ENCODE peak calls at places on chromosomes 7 and 10, in eight cellular contexts. F, P, Z, Y, T, R, V and J are unnamed samples.

GRCh38 chr7:155867734-155868400 is 55.6 kb upstream of the SHH start:
- DNase-seq in Z (no peak), P (no peak), F (no peak), T (no peak), Y (no peak), V (no peak), R (no peak), J (no peak)

GRCh38 chr7:29177963-29178612 is 16.5 kb upstream of the CHN2 start:
- DNase-seq in Z (peak), V (peak), P (no peak), T (peak), Y (no peak), F (peak), R (peak), J (peak)

GRCh38 chr10:125538947-125539649 is 143.9 kb downstream of the TEX36 start:
- DNase-seq in F (peak), R (no peak), P (no peak), Z (no peak), T (no peak), V (no peak), Y (no peak), J (no peak)

GRCh38 chr7:118057404-118057803 is 126.6 kb upstream of the LSM8 start:
- DNase-seq in Y (no peak), R (no peak), P (no peak), F (no peak), V (no peak), Z (no peak), T (peak), J (no peak)

GRCh38 chr10:5293691-5294550 is 70.8 kb upstream of the UCN3 start:
- DNase-seq in Y (peak), T (peak), F (peak), R (peak), Z (no peak), P (peak), V (peak), J (peak)

GRCh38 chr10:75430000-75430763 is 1.2 kb upstream of the LRMDA start:
- DNase-seq in F (peak), Z (no peak), R (peak), T (peak), P (no peak), Y (peak), V (peak), J (no peak)

GRCh38 chr10:124560377-124560776 is 98.8 kb downstream of the LHPP start:
- DNase-seq in F (peak), Z (peak), V (peak), T (peak), P (peak), Y (no peak), R (no peak), J (no peak)

GRCh38 chr10:119658274-119658673 is 7.1 kb downstream of the BAG3 start:
- DNase-seq in R (peak), F (peak), T (peak), P (peak), V (peak), Z (peak), Y (no peak), J (peak)

GRCh38 chr7:74598558-74598957 is 59.0 kb upstream of the GTF2I start:
- DNase-seq in R (no peak), T (no peak), P (peak), Y (no peak), F (no peak), V (no peak), Z (no peak), J (no peak)

GRCh38 chr10:132162021-132162531 is 24.7 kb upstream of the DPYSL4 start:
- DNase-seq in R (no peak), Y (no peak), Z (no peak), T (no peak), V (no peak), F (no peak), P (no peak), J (no peak)

GRCh38 chr10:132162590-132163277 is 24.0 kb upstream of the DPYSL4 start:
- DNase-seq in Z (no peak), F (peak), Y (no peak), V (no peak), R (no peak), P (no peak), T (no peak), J (no peak)

GRCh38 chr10:132163826-132164515 is 22.8 kb upstream of the DPYSL4 start:
- DNase-seq in R (no peak), Y (no peak), T (no peak), V (no peak), Z (no peak), P (no peak), F (no peak), J (no peak)

GRCh38 chr10:132164801-132165278 is 21.9 kb upstream of the DPYSL4 start:
- DNase-seq in T (no peak), V (no peak), R (no peak), Z (no peak), P (no peak), F (no peak), Y (no peak), J (peak)

GRCh38 chr10:132163278-132163765 is 23.4 kb upstream of the DPYSL4 start:
- DNase-seq in T (no peak), Y (peak), Z (no peak), V (no peak), F (no peak), P (no peak), R (no peak), J (peak)
- TF ChIP-seq CTCF in T (no peak), Y (peak), Z (peak), V (no peak), F (peak), P (no peak), R (no peak), J (no peak)

GRCh38 chr7:108097703-108098102 is 32.5 kb downstream of the LAMB4 start:
- DNase-seq in V (peak), T (no peak), R (no peak), Y (peak), P (no peak), Z (no peak), F (no peak), J (peak)
- TF ChIP-seq CTCF in V (peak), T (peak), R (no peak), Y (peak), P (no peak), Z (no peak), F (peak), J (peak)

GRCh38 chr10:45673074-45673628 is 579 bp upstream of the ZFAND4 start:
- DNase-seq in F (no peak), Z (no peak), Y (no peak), R (peak), V (no peak), P (no peak), T (peak), J (no peak)
- TF ChIP-seq CTCF in F (no peak), Z (no peak), Y (no peak), R (no peak), V (no peak), P (no peak), T (no peak), J (no peak)

DNA sequence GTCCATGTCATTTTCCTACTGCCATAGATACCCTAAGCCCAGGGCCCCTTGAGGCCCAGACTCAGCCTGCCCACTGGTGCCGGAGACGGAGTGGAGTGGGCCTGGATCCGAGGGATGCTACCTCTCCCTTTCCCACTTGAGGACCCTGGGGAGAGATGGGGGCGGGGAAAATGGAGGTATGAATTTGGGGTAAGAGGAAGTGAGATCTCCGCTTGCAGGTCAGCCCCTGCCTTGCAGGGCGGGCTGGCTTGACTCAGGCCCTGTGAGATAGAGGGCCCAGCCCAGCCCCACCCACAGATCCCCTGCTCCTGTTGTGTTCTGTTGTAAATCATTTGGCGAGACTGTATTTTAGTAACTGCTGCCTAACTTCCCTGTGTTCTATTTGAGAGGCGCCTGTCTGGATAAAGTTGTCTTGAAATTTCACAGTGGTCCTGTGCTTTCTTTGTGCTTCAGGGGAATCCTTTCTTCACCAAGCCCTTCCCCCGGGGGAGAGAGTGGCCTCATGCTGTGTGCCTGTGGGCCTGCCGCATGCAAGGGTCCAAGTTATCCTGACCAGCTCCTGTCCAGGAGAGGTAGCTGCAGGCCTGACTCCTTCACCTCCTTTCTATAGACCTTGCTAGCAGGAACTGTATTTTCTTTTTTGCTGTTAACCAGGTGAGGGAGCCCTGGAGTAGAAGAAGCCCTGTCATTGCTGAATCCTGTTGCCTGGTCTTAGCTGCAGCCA is 13.3 kb downstream of the YKT6 start:
- DNase-seq in R (no peak), Y (peak), P (no peak), T (no peak), F (no peak), Z (no peak), V (peak), J (peak)
- TF ChIP-seq CTCF in R (no peak), Y (no peak), P (peak), T (peak), F (peak), Z (peak), V (peak), J (peak)

GRCh38 chr10:14889318-14889717 is 10.7 kb downstream of the SUV39H2 start:
- DNase-seq in P (peak), T (no peak), Y (no peak), V (peak), Z (no peak), F (no peak), R (no peak), J (no peak)
- TF ChIP-seq CTCF in P (no peak), T (peak), Y (peak), V (peak), Z (no peak), F (no peak), R (no peak), J (peak)

GRCh38 chr7:22640269-22640668 is 86.7 kb upstream of the IL6 start:
- DNase-seq in F (no peak), P (no peak), Z (no peak), R (no peak), Y (no peak), V (no peak), T (no peak), J (no peak)
- TF ChIP-seq CTCF in F (no peak), P (no peak), Z (no peak), R (no peak), Y (no peak), V (no peak), T (no peak), J (no peak)

DNA sequence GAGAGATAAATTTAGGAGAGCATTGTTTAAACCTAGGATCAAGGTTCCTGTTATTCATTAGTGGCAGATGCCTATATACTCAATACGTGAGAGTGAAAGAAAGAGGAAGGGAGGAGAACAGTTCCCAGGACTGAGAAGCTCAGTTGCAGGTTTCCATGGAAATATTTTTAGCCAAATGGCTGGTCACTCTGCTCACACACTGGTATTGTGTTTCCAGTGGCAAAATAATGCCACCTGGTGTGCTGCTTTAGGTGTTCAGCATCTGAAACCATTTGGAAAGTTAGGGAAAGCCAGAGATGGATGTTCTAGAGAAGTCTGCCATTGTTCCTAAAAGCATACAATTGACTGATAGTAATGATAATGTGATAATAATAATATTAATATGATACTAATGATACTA is 827.7 kb downstream of the SORCS3 start:
- DNase-seq in R (no peak), V (no peak), F (no peak), T (no peak), Y (no peak), P (no peak), Z (no peak), J (no peak)
- TF ChIP-seq CTCF in R (no peak), V (no peak), F (no peak), T (no peak), Y (no peak), P (no peak), Z (no peak), J (no peak)

DNA sequence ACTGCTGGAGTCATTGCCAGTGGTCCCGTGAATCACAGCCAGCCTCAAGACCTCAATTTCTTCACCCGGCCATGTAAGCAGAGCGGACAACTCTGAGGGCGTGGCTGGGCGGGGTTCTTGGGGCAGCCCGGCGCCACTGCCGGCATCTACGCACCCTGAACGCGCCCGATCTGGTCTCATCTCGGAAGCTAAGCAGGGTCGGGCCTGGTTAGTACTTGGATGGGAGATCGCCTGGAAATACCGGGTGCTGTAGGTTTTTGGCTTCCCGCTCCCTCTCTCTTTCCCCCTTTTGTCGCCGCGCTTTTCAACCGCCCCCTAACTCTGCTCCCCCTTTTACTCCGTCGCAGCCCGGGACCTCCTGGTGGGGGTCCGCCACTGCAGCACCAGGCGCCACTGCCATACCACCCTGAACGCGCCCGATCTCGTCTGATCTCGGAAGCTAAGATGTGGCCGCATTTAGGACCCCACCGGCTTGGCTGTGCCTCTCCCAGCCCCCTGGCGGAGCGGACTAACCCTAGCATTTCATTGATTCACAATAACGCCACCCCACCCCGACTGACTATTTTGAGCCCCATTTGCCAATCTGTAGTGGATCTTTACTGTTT is 25.3 kb downstream of the GARIN1A start:
- DNase-seq in P (peak), Y (peak), F (peak), T (peak), Z (peak), R (peak), V (peak), J (peak)
- TF ChIP-seq CTCF in P (peak), Y (no peak), F (peak), T (peak), Z (no peak), R (no peak), V (peak), J (no peak)